ENCODE peak calls at places on chromosomes 13 and 19, in six cellular contexts. One of them, this sample, is unnamed.

GRCh38 chr13:113513761-113514160 is 23.2 kb upstream of the DCUN1D2 start:
- DNase-seq in foreskin fibroblast: no peak
- DNase-seq in psoas muscle: no peak
- DNase-seq in stimulated activated CD8-positive, alpha-beta memory T cell treated with anti-CD3 and anti-CD28 coated beads, Interleukin-15, amount 100 ng/mL, for 1 hour: no peak
- DNase-seq in brain pericyte: no peak
- DNase-seq in Kasumi-1: no peak
- DNase-seq in this sample: no peak

GRCh38 chr13:33606692-33607091 is 211.3 kb upstream of the RFC3 start:
- DNase-seq in foreskin fibroblast: peak
- DNase-seq in psoas muscle: no peak
- DNase-seq in stimulated activated CD8-positive, alpha-beta memory T cell treated with anti-CD3 and anti-CD28 coated beads, Interleukin-15, amount 100 ng/mL, for 1 hour: no peak
- DNase-seq in brain pericyte: no peak
- DNase-seq in Kasumi-1: no peak
- DNase-seq in this sample: no peak

GRCh38 chr19:52343548-52343947 is 7.5 kb downstream of the ZNF610 start:
- DNase-seq in foreskin fibroblast: no peak
- DNase-seq in psoas muscle: no peak
- DNase-seq in stimulated activated CD8-positive, alpha-beta memory T cell treated with anti-CD3 and anti-CD28 coated beads, Interleukin-15, amount 100 ng/mL, for 1 hour: no peak
- DNase-seq in brain pericyte: no peak
- DNase-seq in Kasumi-1: no peak
- DNase-seq in this sample: no peak

GRCh38 chr13:33003458-33004019 is 12.7 kb upstream of the KL start:
- DNase-seq in foreskin fibroblast: no peak
- DNase-seq in psoas muscle: no peak
- DNase-seq in stimulated activated CD8-positive, alpha-beta memory T cell treated with anti-CD3 and anti-CD28 coated beads, Interleukin-15, amount 100 ng/mL, for 1 hour: no peak
- DNase-seq in brain pericyte: no peak
- DNase-seq in Kasumi-1: no peak
- DNase-seq in this sample: no peak

GRCh38 chr19:18097217-18097992 is at the start of gene MAST3:
- DNase-seq in foreskin fibroblast: peak
- DNase-seq in psoas muscle: peak
- DNase-seq in stimulated activated CD8-positive, alpha-beta memory T cell treated with anti-CD3 and anti-CD28 coated beads, Interleukin-15, amount 100 ng/mL, for 1 hour: peak
- DNase-seq in brain pericyte: no peak
- DNase-seq in Kasumi-1: peak
- DNase-seq in this sample: no peak

GRCh38 chr13:24680258-24680920 is at the start of gene ATP12A:
- DNase-seq in foreskin fibroblast: no peak
- DNase-seq in psoas muscle: no peak
- DNase-seq in stimulated activated CD8-positive, alpha-beta memory T cell treated with anti-CD3 and anti-CD28 coated beads, Interleukin-15, amount 100 ng/mL, for 1 hour: no peak
- DNase-seq in brain pericyte: no peak
- DNase-seq in Kasumi-1: no peak
- DNase-seq in this sample: no peak

GRCh38 chr19:46528601-46529447 is 33.2 kb upstream of the PNMA8B start:
- DNase-seq in foreskin fibroblast: no peak
- DNase-seq in psoas muscle: no peak
- DNase-seq in stimulated activated CD8-positive, alpha-beta memory T cell treated with anti-CD3 and anti-CD28 coated beads, Interleukin-15, amount 100 ng/mL, for 1 hour: no peak
- DNase-seq in brain pericyte: no peak
- DNase-seq in Kasumi-1: no peak
- DNase-seq in this sample: no peak

GRCh38 chr13:23668557-23668956 is 98.3 kb downstream of the TNFRSF19 start:
- DNase-seq in foreskin fibroblast: peak
- DNase-seq in psoas muscle: no peak
- DNase-seq in stimulated activated CD8-positive, alpha-beta memory T cell treated with anti-CD3 and anti-CD28 coated beads, Interleukin-15, amount 100 ng/mL, for 1 hour: no peak
- DNase-seq in brain pericyte: no peak
- DNase-seq in Kasumi-1: no peak
- DNase-seq in this sample: no peak

GRCh38 chr19:17296278-17296677 is 6.9 kb downstream of the ABHD8 start:
- DNase-seq in foreskin fibroblast: peak
- DNase-seq in psoas muscle: no peak
- DNase-seq in stimulated activated CD8-positive, alpha-beta memory T cell treated with anti-CD3 and anti-CD28 coated beads, Interleukin-15, amount 100 ng/mL, for 1 hour: no peak
- DNase-seq in brain pericyte: no peak
- DNase-seq in Kasumi-1: no peak
- DNase-seq in this sample: no peak

GRCh38 chr19:13053238-13053637 is 49.4 kb downstream of the LYL1 start:
- DNase-seq in foreskin fibroblast: no peak
- DNase-seq in psoas muscle: no peak
- DNase-seq in stimulated activated CD8-positive, alpha-beta memory T cell treated with anti-CD3 and anti-CD28 coated beads, Interleukin-15, amount 100 ng/mL, for 1 hour: no peak
- DNase-seq in brain pericyte: no peak
- DNase-seq in Kasumi-1: no peak
- DNase-seq in this sample: no peak

GRCh38 chr13:74596691-74597090 is 462.5 kb upstream of the KLF12 start:
- DNase-seq in foreskin fibroblast: no peak
- DNase-seq in psoas muscle: no peak
- DNase-seq in stimulated activated CD8-positive, alpha-beta memory T cell treated with anti-CD3 and anti-CD28 coated beads, Interleukin-15, amount 100 ng/mL, for 1 hour: no peak
- DNase-seq in brain pericyte: no peak
- DNase-seq in Kasumi-1: no peak
- DNase-seq in this sample: no peak

GRCh38 chr13:99495478-99496321 is 5.6 kb upstream of the TM9SF2 start:
- DNase-seq in foreskin fibroblast: no peak
- DNase-seq in psoas muscle: no peak
- DNase-seq in stimulated activated CD8-positive, alpha-beta memory T cell treated with anti-CD3 and anti-CD28 coated beads, Interleukin-15, amount 100 ng/mL, for 1 hour: no peak
- DNase-seq in brain pericyte: no peak
- DNase-seq in Kasumi-1: no peak
- DNase-seq in this sample: no peak

GRCh38 chr13:99390601-99391000 is 83.4 kb upstream of the GPR183 start:
- DNase-seq in foreskin fibroblast: no peak
- DNase-seq in psoas muscle: no peak
- DNase-seq in stimulated activated CD8-positive, alpha-beta memory T cell treated with anti-CD3 and anti-CD28 coated beads, Interleukin-15, amount 100 ng/mL, for 1 hour: no peak
- DNase-seq in brain pericyte: no peak
- DNase-seq in Kasumi-1: no peak
- DNase-seq in this sample: no peak

GRCh38 chr19:31334849-31335624 is 14.2 kb downstream of the TSHZ3 start:
- DNase-seq in foreskin fibroblast: no peak
- DNase-seq in psoas muscle: no peak
- DNase-seq in stimulated activated CD8-positive, alpha-beta memory T cell treated with anti-CD3 and anti-CD28 coated beads, Interleukin-15, amount 100 ng/mL, for 1 hour: no peak
- DNase-seq in brain pericyte: no peak
- DNase-seq in Kasumi-1: no peak
- DNase-seq in this sample: no peak

GRCh38 chr13:23506821-23507210 is 63.4 kb upstream of the TNFRSF19 start:
- DNase-seq in foreskin fibroblast: peak
- DNase-seq in psoas muscle: no peak
- DNase-seq in stimulated activated CD8-positive, alpha-beta memory T cell treated with anti-CD3 and anti-CD28 coated beads, Interleukin-15, amount 100 ng/mL, for 1 hour: no peak
- DNase-seq in brain pericyte: no peak
- DNase-seq in Kasumi-1: no peak
- DNase-seq in this sample: no peak

GRCh38 chr19:17998827-17999150 is 9.2 kb upstream of the ARRDC2 start:
- DNase-seq in foreskin fibroblast: no peak
- DNase-seq in psoas muscle: no peak
- DNase-seq in stimulated activated CD8-positive, alpha-beta memory T cell treated with anti-CD3 and anti-CD28 coated beads, Interleukin-15, amount 100 ng/mL, for 1 hour: no peak
- DNase-seq in brain pericyte: no peak
- DNase-seq in Kasumi-1: no peak
- DNase-seq in this sample: no peak

GRCh38 chr13:48235100-48235813 is 2.3 kb downstream of the ITM2B start:
- DNase-seq in foreskin fibroblast: no peak
- DNase-seq in psoas muscle: no peak
- DNase-seq in stimulated activated CD8-positive, alpha-beta memory T cell treated with anti-CD3 and anti-CD28 coated beads, Interleukin-15, amount 100 ng/mL, for 1 hour: no peak
- DNase-seq in brain pericyte: no peak
- DNase-seq in Kasumi-1: no peak
- DNase-seq in this sample: no peak